ENCODE peak calls at places on chromosomes 4 and X, in ten cellular contexts. Z, E, T, J, F, S, P, I, B and D are unnamed samples.

GRCh38 chr4:26717332-26717731 is 133.4 kb downstream of the TBC1D19 start:
- DNase-seq in Z (peak), E (no peak), T (no peak), J (peak), F (peak), S (no peak), P (peak), I (no peak), B (no peak), D (no peak)

GRCh38 chrX:150958177-150958576 is 25.0 kb upstream of the HMGB3 start:
- DNase-seq in Z (no peak), E (no peak), T (peak), J (no peak), F (no peak), S (no peak), P (no peak), I (no peak), B (no peak), D (no peak)

GRCh38 chr4:35539404-35540055 is 704.8 kb downstream of the ARAP2 start:
- DNase-seq in Z (no peak), E (no peak), T (no peak), J (no peak), F (peak), S (no peak), P (no peak), I (no peak), B (no peak), D (no peak)

GRCh38 chr4:101813604-101814003 is 23.1 kb downstream of the BANK1 start:
- DNase-seq in Z (no peak), E (no peak), T (no peak), J (no peak), F (no peak), S (no peak), P (no peak), I (no peak), B (no peak), D (no peak)

GRCh38 chr4:153976954-153977353 is 188.1 kb upstream of the SFRP2 start:
- DNase-seq in Z (no peak), E (no peak), T (no peak), J (no peak), F (no peak), S (no peak), P (no peak), I (no peak), B (no peak), D (no peak)

GRCh38 chr4:1463927-1464540 is 57.8 kb upstream of the NKX1-1 start:
- DNase-seq in Z (no peak), E (peak), T (no peak), J (no peak), F (no peak), S (no peak), P (no peak), I (no peak), B (no peak), D (no peak)

GRCh38 chr4:4695497-4695896 is 153.6 kb upstream of the STX18 start:
- DNase-seq in Z (no peak), E (no peak), T (no peak), J (no peak), F (no peak), S (no peak), P (no peak), I (no peak), B (no peak), D (no peak)

GRCh38 chr4:139018971-139019758 is 3.6 kb downstream of the NOCT start:
- DNase-seq in Z (no peak), E (no peak), T (no peak), J (no peak), F (peak), S (no peak), P (no peak), I (no peak), B (no peak), D (peak)

GRCh38 chr4:182653596-182653995 is 263.6 kb downstream of the DCTD start:
- DNase-seq in Z (peak), E (no peak), T (no peak), J (no peak), F (no peak), S (no peak), P (no peak), I (no peak), B (no peak), D (no peak)

GRCh38 chr4:30245140-30245539 is 475.0 kb upstream of the PCDH7 start:
- DNase-seq in Z (no peak), E (no peak), T (no peak), J (no peak), F (no peak), S (no peak), P (no peak), I (no peak), B (no peak), D (no peak)

GRCh38 chr4:83109480-83110221 is 4.9 kb downstream of the PLAC8 start:
- DNase-seq in Z (no peak), E (peak), T (no peak), J (no peak), F (no peak), S (peak), P (peak), I (peak), B (peak), D (peak)

GRCh38 chr4:165383757-165384156 is 4.9 kb downstream of the CPE start:
- DNase-seq in Z (no peak), E (no peak), T (no peak), J (peak), F (peak), S (no peak), P (no peak), I (no peak), B (no peak), D (no peak)

GRCh38 chr4:87864321-87864720 is 31.6 kb downstream of the MEPE start:
- DNase-seq in Z (no peak), E (no peak), T (no peak), J (no peak), F (no peak), S (no peak), P (no peak), I (no peak), B (no peak), D (no peak)

GRCh38 chr4:127698789-127699200 is 31.4 kb upstream of the SLC25A31 start:
- DNase-seq in Z (peak), E (no peak), T (no peak), J (peak), F (peak), S (no peak), P (peak), I (no peak), B (no peak), D (no peak)

GRCh38 chrX:37060999-37061398 is 52.8 kb downstream of the FAM47C start:
- DNase-seq in Z (peak), E (no peak), T (no peak), J (peak), F (peak), S (no peak), P (peak), I (peak), B (no peak), D (no peak)

GRCh38 chr4:113057891-113058290 is 8.4 kb downstream of the ANK2 start:
- DNase-seq in Z (peak), E (no peak), T (no peak), J (peak), F (no peak), S (no peak), P (no peak), I (no peak), B (no peak), D (no peak)

GRCh38 chr4:176309046-176309445 is 10.7 kb upstream of the SPCS3 start:
- DNase-seq in Z (no peak), E (no peak), T (no peak), J (no peak), F (no peak), S (no peak), P (no peak), I (no peak), B (no peak), D (no peak)

GRCh38 chrX:148049441-148049840 is 68.3 kb downstream of the FMR1NB start:
- DNase-seq in Z (no peak), E (no peak), T (no peak), J (peak), F (peak), S (no peak), P (peak), I (peak), B (no peak), D (no peak)

GRCh38 chr4:186424745-186425144 is 130.6 kb downstream of the MTNR1A start:
- DNase-seq in Z (no peak), E (no peak), T (no peak), J (no peak), F (no peak), S (no peak), P (no peak), I (no peak), B (no peak), D (no peak)

GRCh38 chr4:20538922-20539321 is 161.3 kb upstream of the PACRGL start:
- DNase-seq in Z (no peak), E (no peak), T (no peak), J (no peak), F (no peak), S (no peak), P (no peak), I (no peak), B (no peak), D (no peak)

GRCh38 chr4:107913283-107913899 is 18.0 kb upstream of the CYP2U1 start:
- DNase-seq in Z (peak), E (no peak), T (peak), J (peak), F (peak), S (no peak), P (peak), I (peak), B (no peak), D (peak)

GRCh38 chrX:71440401-71440800 is 74.2 kb downstream of the TAF1 start:
- DNase-seq in Z (no peak), E (no peak), T (no peak), J (no peak), F (no peak), S (no peak), P (no peak), I (no peak), B (no peak), D (no peak)

GRCh38 chrX:153486163-153486562 is 8.6 kb upstream of the BGN start:
- DNase-seq in Z (no peak), E (no peak), T (no peak), J (no peak), F (no peak), S (no peak), P (no peak), I (no peak), B (no peak), D (no peak)

GRCh38 chr4:108730579-108730978 is 32.3 kb downstream of the ETNPPL start:
- DNase-seq in Z (no peak), E (no peak), T (no peak), J (no peak), F (no peak), S (no peak), P (no peak), I (peak), B (no peak), D (no peak)

GRCh38 chr4:52407545-52407944 is 251.6 kb downstream of the USP46 start:
- DNase-seq in Z (no peak), E (no peak), T (no peak), J (peak), F (no peak), S (no peak), P (peak), I (no peak), B (no peak), D (no peak)

GRCh38 chr4:18390655-18391369 is 369.3 kb upstream of the LCORL start:
- DNase-seq in Z (no peak), E (no peak), T (no peak), J (peak), F (peak), S (no peak), P (peak), I (no peak), B (no peak), D (no peak)

GRCh38 chr4:110821186-110821585 is 198.3 kb upstream of the PITX2 start:
- DNase-seq in Z (no peak), E (no peak), T (no peak), J (no peak), F (no peak), S (no peak), P (no peak), I (no peak), B (no peak), D (no peak)

GRCh38 chrX:129980540-129981206 is 1.8 kb upstream of the BCORL1 start:
- DNase-seq in Z (no peak), E (peak), T (no peak), J (no peak), F (no peak), S (peak), P (no peak), I (peak), B (peak), D (peak)

GRCh38 chr4:6892190-6892908 is 17.3 kb upstream of the TBC1D14 start:
- DNase-seq in Z (peak), E (peak), T (peak), J (no peak), F (peak), S (peak), P (no peak), I (peak), B (no peak), D (peak)
- H3K4me3 ChIP-seq in Z (peak), E (no peak), T (peak), J (no peak), F (no peak), S (no peak), P (no peak), I (no peak), B (no peak), D (no peak)

GRCh38 chrX:55142206-55142918 is 53.5 kb downstream of the PAGE2 start:
- DNase-seq in Z (no peak), E (no peak), T (no peak), J (no peak), F (no peak), S (no peak), P (no peak), I (peak), B (no peak), D (no peak)
- TF ChIP-seq CTCF in Z (no peak), E (no peak), T (no peak), J (no peak), F (no peak), S (no peak), P (no peak), I (no peak), B (no peak), D (no peak)

GRCh38 chr4:42925921-42926320 is 33.4 kb downstream of the GRXCR1 start:
- DNase-seq in Z (no peak), E (no peak), T (no peak), J (no peak), F (no peak), S (no peak), P (no peak), I (no peak), B (no peak), D (no peak)

GRCh38 chr4:42927946-42928345 is 35.4 kb downstream of the GRXCR1 start:
- DNase-seq in Z (no peak), E (no peak), T (no peak), J (no peak), F (no peak), S (no peak), P (no peak), I (peak), B (no peak), D (no peak)

DNA sequence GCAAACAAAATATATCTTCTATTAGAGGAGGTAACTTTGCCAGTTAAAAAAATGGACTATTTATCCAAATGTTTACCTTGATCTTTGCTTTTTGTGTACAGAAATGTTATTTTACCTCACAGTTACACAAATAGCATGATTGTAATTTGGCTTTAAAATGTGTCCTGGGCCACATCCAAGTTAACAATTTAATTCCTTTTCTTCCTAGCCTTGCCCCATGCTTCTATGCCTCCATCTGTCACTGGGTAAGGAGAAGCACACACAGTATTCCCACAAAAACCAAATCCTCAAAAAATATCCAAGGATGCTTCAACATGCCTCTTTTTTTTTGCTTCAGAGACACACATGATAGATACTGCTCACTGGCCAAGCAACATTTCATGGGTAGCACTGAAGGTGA is 30.9 kb downstream of the GRXCR1 start:
- DNase-seq in Z (no peak), E (no peak), T (no peak), J (no peak), F (no peak), S (no peak), P (no peak), I (no peak), B (no peak), D (no peak)
- H3K27ac ChIP-seq in Z (no peak), E (no peak), T (no peak), J (no peak), F (no peak), S (no peak), P (no peak), I (no peak), B (no peak), D (no peak)

GRCh38 chr4:124188601-124189000 is 523.9 kb downstream of the ANKRD50 start:
- DNase-seq in Z (no peak), E (no peak), T (no peak), J (no peak), F (no peak), S (no peak), P (no peak), I (no peak), B (no peak), D (no peak)
- H3K4me3 ChIP-seq in Z (no peak), E (no peak), T (no peak), J (no peak), F (no peak), S (no peak), P (no peak), I (no peak), B (no peak), D (no peak)

GRCh38 chr4:157204634-157205244 is 15.8 kb upstream of the GRIA2 start:
- DNase-seq in Z (no peak), E (peak), T (no peak), J (no peak), F (no peak), S (no peak), P (peak), I (peak), B (no peak), D (peak)
- TF ChIP-seq CTCF in Z (peak), E (peak), T (no peak), J (peak), F (peak), S (peak), P (peak), I (peak), B (no peak), D (peak)

GRCh38 chrX:136030357-136031225 is 45.4 kb downstream of the SLC9A6 start:
- DNase-seq in Z (peak), E (no peak), T (peak), J (no peak), F (peak), S (peak), P (no peak), I (no peak), B (no peak), D (no peak)
- H3K27ac ChIP-seq in Z (peak), E (peak), T (peak), J (no peak), F (peak), S (peak), P (no peak), I (no peak), B (no peak), D (no peak)

GRCh38 chrX:103376118-103376978 is at the start of gene BEX3:
- DNase-seq in Z (no peak), E (peak), T (no peak), J (no peak), F (peak), S (peak), P (peak), I (peak), B (peak), D (peak)
- H3K4me3 ChIP-seq in Z (peak), E (peak), T (peak), J (peak), F (peak), S (peak), P (peak), I (peak), B (peak), D (peak)